ENCODE peak calls at places on chromosomes 3 and 15, in five cellular contexts. One of them, this sample, is unnamed.

GRCh38 chr15:70258369-70259029 is 160.8 kb upstream of the TLE3 start:
- DNase-seq in GM12878: no peak
- DNase-seq in H9: no peak
- DNase-seq in MM.1S: no peak
- DNase-seq in ovary: no peak
- DNase-seq in this sample: no peak

GRCh38 chr3:65666426-65667091 is 372.2 kb downstream of the MAGI1 start:
- DNase-seq in ovary: no peak
- DNase-seq in H9: no peak
- DNase-seq in GM12878: no peak
- DNase-seq in MM.1S: no peak
- DNase-seq in this sample: no peak

GRCh38 chr15:67835349-67836133 is 4.3 kb downstream of the RNU6-1 start:
- DNase-seq in ovary: no peak
- DNase-seq in H9: peak; percentile 70
- DNase-seq in GM12878: no peak
- DNase-seq in MM.1S: no peak
- DNase-seq in this sample: no peak

GRCh38 chr3:15750143-15750542 is 47.6 kb downstream of the ANKRD28 start:
- DNase-seq in H9: no peak
- DNase-seq in GM12878: no peak
- DNase-seq in ovary: no peak
- DNase-seq in MM.1S: no peak
- DNase-seq in this sample: no peak

GRCh38 chr3:69081583-69082262 is 1.6 kb upstream of the UBA3 start:
- DNase-seq in ovary: no peak
- DNase-seq in H9: peak; percentile 36
- DNase-seq in GM12878: peak; percentile 73
- DNase-seq in MM.1S: peak; percentile 64
- DNase-seq in this sample: no peak

GRCh38 chr3:184229424-184230080 is at the start of gene VWA5B2:
- DNase-seq in MM.1S: peak; percentile 89
- DNase-seq in H9: peak; percentile 82
- DNase-seq in GM12878: no peak
- DNase-seq in ovary: peak; percentile 37
- DNase-seq in this sample: peak; percentile 82

GRCh38 chr3:146777941-146778340 is 172.8 kb upstream of the PLSCR5 start:
- DNase-seq in H9: no peak
- DNase-seq in GM12878: no peak
- DNase-seq in MM.1S: no peak
- DNase-seq in ovary: no peak
- DNase-seq in this sample: no peak

GRCh38 chr3:13538520-13539284 is 10.2 kb upstream of the FBLN2 start:
- DNase-seq in H9: peak; percentile 40
- DNase-seq in GM12878: no peak
- DNase-seq in ovary: no peak
- DNase-seq in MM.1S: no peak
- DNase-seq in this sample: no peak

GRCh38 chr3:104438761-104439160 is 927.9 kb upstream of the ALCAM start:
- DNase-seq in GM12878: no peak
- DNase-seq in MM.1S: no peak
- DNase-seq in H9: no peak
- DNase-seq in ovary: no peak
- DNase-seq in this sample: no peak

GRCh38 chr3:71389911-71390573 is 193.5 kb downstream of the FOXP1 start:
- DNase-seq in GM12878: no peak
- DNase-seq in H9: peak; percentile 41
- DNase-seq in ovary: peak; percentile 46
- DNase-seq in MM.1S: peak; percentile 28
- DNase-seq in this sample: no peak

GRCh38 chr3:85081191-85081895 is 122.6 kb downstream of the CADM2 start:
- DNase-seq in MM.1S: no peak
- DNase-seq in GM12878: no peak
- DNase-seq in ovary: no peak
- DNase-seq in H9: no peak
- DNase-seq in this sample: no peak

GRCh38 chr15:30059771-30060170 is 23.0 kb upstream of the GOLGA8J start:
- DNase-seq in H9: no peak
- DNase-seq in MM.1S: no peak
- DNase-seq in GM12878: no peak
- DNase-seq in ovary: no peak
- DNase-seq in this sample: no peak

GRCh38 chr15:63950911-63951481 is 95.3 kb downstream of the DAPK2 start:
- DNase-seq in MM.1S: no peak
- DNase-seq in GM12878: no peak
- DNase-seq in H9: no peak
- DNase-seq in ovary: no peak
- DNase-seq in this sample: no peak

GRCh38 chr3:42700366-42701288 is 2.0 kb downstream of the HHATL start:
- DNase-seq in MM.1S: no peak
- DNase-seq in GM12878: no peak
- DNase-seq in ovary: no peak
- DNase-seq in H9: peak; percentile 20
- DNase-seq in this sample: peak; percentile 32

GRCh38 chr3:159785276-159785675 is 203.4 kb upstream of the IL12A start:
- DNase-seq in ovary: no peak
- DNase-seq in H9: no peak
- DNase-seq in MM.1S: no peak
- DNase-seq in GM12878: no peak
- DNase-seq in this sample: no peak

GRCh38 chr3:58102976-58103447 is 94.8 kb downstream of the FLNB start:
- DNase-seq in H9: no peak
- DNase-seq in ovary: peak; percentile 82
- DNase-seq in GM12878: no peak
- DNase-seq in MM.1S: no peak
- DNase-seq in this sample: no peak

GRCh38 chr3:131361464-131362421 is 19.8 kb upstream of the NUDT16 start:
- DNase-seq in H9: peak; percentile 99
- DNase-seq in ovary: peak; percentile 71
- DNase-seq in GM12878: peak; percentile 37
- DNase-seq in MM.1S: peak; percentile 93
- DNase-seq in this sample: peak; percentile 55

GRCh38 chr3:191809326-191809949 is 348.5 kb downstream of the PYDC2 start:
- DNase-seq in MM.1S: no peak
- DNase-seq in H9: no peak
- DNase-seq in ovary: no peak
- DNase-seq in GM12878: no peak
- DNase-seq in this sample: no peak

GRCh38 chr3:14680716-14681115 is 5.8 kb downstream of the C3orf20 start:
- DNase-seq in H9: no peak
- DNase-seq in MM.1S: no peak
- DNase-seq in GM12878: no peak
- DNase-seq in ovary: no peak
- DNase-seq in this sample: no peak

GRCh38 chr3:114650808-114651207 is 357.0 kb downstream of the TIGIT start:
- DNase-seq in ovary: no peak
- DNase-seq in H9: no peak
- DNase-seq in GM12878: no peak
- DNase-seq in MM.1S: no peak
- DNase-seq in this sample: no peak

GRCh38 chr3:116863270-116863770 is 153.7 kb downstream of the TUSC7 start:
- DNase-seq in MM.1S: no peak
- DNase-seq in ovary: no peak
- DNase-seq in GM12878: no peak
- DNase-seq in H9: no peak
- DNase-seq in this sample: no peak

GRCh38 chr15:60396100-60396499 is 1.7 kb downstream of the ANXA2 start:
- DNase-seq in ovary: no peak
- DNase-seq in GM12878: no peak
- DNase-seq in H9: no peak
- DNase-seq in MM.1S: no peak
- DNase-seq in this sample: no peak

GRCh38 chr15:78979456-78980320 is 34.8 kb upstream of the CTSH start:
- DNase-seq in H9: peak; percentile 84
- DNase-seq in GM12878: peak; percentile 66
- DNase-seq in MM.1S: peak; percentile 36
- DNase-seq in ovary: peak; percentile 66
- DNase-seq in this sample: no peak

GRCh38 chr15:78976691-78977090 is 31.8 kb upstream of the CTSH start:
- DNase-seq in H9: no peak
- DNase-seq in MM.1S: no peak
- DNase-seq in GM12878: no peak
- DNase-seq in ovary: no peak
- DNase-seq in this sample: no peak

GRCh38 chr15:78977591-78978347 is 32.9 kb upstream of the CTSH start:
- DNase-seq in H9: no peak
- DNase-seq in ovary: no peak
- DNase-seq in MM.1S: no peak
- DNase-seq in GM12878: no peak
- DNase-seq in this sample: no peak

GRCh38 chr15:78978601-78979179 is 33.8 kb upstream of the CTSH start:
- DNase-seq in GM12878: peak; percentile 36
- DNase-seq in MM.1S: no peak
- DNase-seq in H9: no peak
- DNase-seq in ovary: no peak
- DNase-seq in this sample: no peak

DNA sequence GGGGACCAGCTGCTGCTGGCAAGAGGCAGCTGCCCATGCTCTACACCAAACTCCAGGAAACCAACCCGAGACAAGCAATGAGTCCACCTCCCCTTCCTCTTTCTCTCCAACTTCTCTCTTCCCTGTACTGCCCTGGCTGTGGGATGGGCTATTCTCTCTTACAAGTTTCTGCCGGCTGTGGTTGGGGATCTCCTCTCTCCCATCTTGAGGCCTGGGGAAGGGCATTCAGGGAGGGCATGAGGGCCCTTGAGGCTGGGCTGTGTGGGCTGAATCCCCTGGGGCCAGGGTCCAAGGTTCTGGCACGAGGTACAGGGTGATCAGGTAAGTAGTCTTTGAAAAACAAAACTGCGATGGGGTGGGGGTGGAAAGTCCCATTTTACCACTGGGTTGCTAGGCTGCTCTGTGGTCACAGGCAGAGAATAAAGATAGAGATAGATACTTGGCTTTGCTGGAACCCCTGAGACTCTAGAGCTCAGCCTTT is 32.3 kb upstream of the CTSH start:
- DNase-seq in ovary: no peak
- DNase-seq in H9: no peak
- DNase-seq in GM12878: peak; percentile 91
- DNase-seq in MM.1S: peak; percentile 60
- DNase-seq in this sample: no peak
- TF ChIP-seq CTCF in ovary: no peak
- TF ChIP-seq CTCF in H9: no peak
- TF ChIP-seq CTCF in GM12878: no peak
- TF ChIP-seq CTCF in MM.1S: no peak
- TF ChIP-seq CTCF in this sample: no peak

GRCh38 chr15:28889346-28889745 is 3.6 kb downstream of the APBA2 start:
- DNase-seq in GM12878: no peak
- DNase-seq in MM.1S: no peak
- DNase-seq in H9: no peak
- DNase-seq in ovary: no peak
- DNase-seq in this sample: no peak

GRCh38 chr15:28888900-28889299 is 3.1 kb downstream of the APBA2 start:
- DNase-seq in MM.1S: no peak
- DNase-seq in ovary: no peak
- DNase-seq in H9: no peak
- DNase-seq in GM12878: no peak
- DNase-seq in this sample: peak; percentile 64

GRCh38 chr15:28891588-28891987 is 5.8 kb downstream of the APBA2 start:
- DNase-seq in ovary: no peak
- DNase-seq in GM12878: no peak
- DNase-seq in H9: no peak
- DNase-seq in MM.1S: no peak
- DNase-seq in this sample: no peak

GRCh38 chr15:28892789-28893610 is 7.2 kb downstream of the APBA2 start:
- DNase-seq in H9: no peak
- DNase-seq in GM12878: no peak
- DNase-seq in ovary: no peak
- DNase-seq in MM.1S: peak; percentile 77
- DNase-seq in this sample: no peak

DNA sequence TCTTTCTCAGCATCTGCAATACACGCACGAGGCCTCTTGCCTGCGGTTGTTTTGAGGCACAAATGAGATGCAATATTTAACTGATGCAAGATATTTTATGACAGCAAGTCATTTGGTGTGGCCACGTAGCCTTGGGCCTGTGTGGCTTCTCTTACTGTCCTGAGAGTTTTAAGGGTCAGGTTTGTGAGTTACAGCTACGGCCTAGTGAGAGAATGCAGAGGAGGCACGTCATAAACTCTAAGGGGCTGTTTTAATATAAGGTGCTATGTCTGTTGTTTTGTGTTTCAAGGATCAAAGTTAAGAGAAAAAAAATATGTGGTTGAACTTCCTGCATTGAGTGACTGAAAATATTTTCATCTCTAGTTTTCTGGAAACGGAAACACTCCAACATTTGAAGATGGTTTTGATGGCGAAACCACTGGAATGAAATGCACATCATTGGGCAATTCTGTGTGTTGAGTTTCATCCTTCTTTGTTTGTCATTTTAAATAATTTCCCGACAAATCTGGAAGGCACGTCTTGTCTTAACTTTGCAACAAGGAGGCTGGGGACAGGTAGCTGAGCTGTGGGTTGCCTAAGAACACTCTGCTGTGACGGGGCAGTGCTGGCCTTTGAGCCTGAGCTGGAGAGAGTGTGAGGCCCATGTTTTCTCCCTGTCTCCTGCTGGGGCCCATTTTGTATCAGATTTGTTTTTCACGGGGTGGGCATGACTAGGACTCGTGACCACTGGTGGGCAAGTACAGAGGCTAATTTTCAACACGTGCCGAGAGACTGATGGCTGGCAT is 5.1 kb downstream of the APBA2 start:
- DNase-seq in MM.1S: no peak
- DNase-seq in ovary: no peak
- DNase-seq in GM12878: no peak
- DNase-seq in H9: no peak
- DNase-seq in this sample: no peak
- H3K27ac ChIP-seq in MM.1S: no peak overlapping the region
- H3K27ac ChIP-seq in ovary: no peak overlapping the region
- H3K27ac ChIP-seq in GM12878: no peak overlapping the region
- H3K27ac ChIP-seq in H9: no peak overlapping the region
- H3K27ac ChIP-seq in this sample: peak overlapping the region; percentile 29

GRCh38 chr3:11514191-11514770 is 129.4 kb downstream of the VGLL4 start:
- DNase-seq in ovary: no peak
- DNase-seq in MM.1S: no peak
- DNase-seq in GM12878: no peak
- DNase-seq in H9: no peak
- DNase-seq in this sample: no peak
- TF ChIP-seq CTCF in ovary: no peak
- TF ChIP-seq CTCF in MM.1S: no peak
- TF ChIP-seq CTCF in GM12878: no peak
- TF ChIP-seq CTCF in H9: no peak
- TF ChIP-seq CTCF in this sample: no peak

GRCh38 chr3:98554580-98554979 is 22.8 kb downstream of the GPR15 start:
- DNase-seq in GM12878: no peak
- DNase-seq in ovary: no peak
- DNase-seq in H9: no peak
- DNase-seq in MM.1S: no peak
- DNase-seq in this sample: no peak

GRCh38 chr3:98556164-98557130 is 24.7 kb downstream of the GPR15 start:
- DNase-seq in MM.1S: peak; percentile 77
- DNase-seq in ovary: no peak
- DNase-seq in GM12878: peak; percentile 99
- DNase-seq in H9: no peak
- DNase-seq in this sample: no peak

GRCh38 chr3:98555025-98555379 is 23.2 kb downstream of the GPR15 start:
- DNase-seq in MM.1S: no peak
- DNase-seq in ovary: no peak
- DNase-seq in GM12878: no peak
- DNase-seq in H9: no peak
- DNase-seq in this sample: no peak

GRCh38 chr3:98558100-98558499 is 26.3 kb downstream of the GPR15 start:
- DNase-seq in GM12878: no peak
- DNase-seq in ovary: no peak
- DNase-seq in MM.1S: no peak
- DNase-seq in H9: no peak
- DNase-seq in this sample: no peak

GRCh38 chr3:98557324-98558010 is 25.7 kb downstream of the GPR15 start:
- DNase-seq in H9: no peak
- DNase-seq in ovary: no peak
- DNase-seq in MM.1S: no peak
- DNase-seq in GM12878: peak; percentile 89
- DNase-seq in this sample: no peak
- H3K27ac ChIP-seq in H9: no peak overlapping the region
- H3K27ac ChIP-seq in ovary: no peak overlapping the region
- H3K27ac ChIP-seq in MM.1S: peak overlapping the region; percentile 90
- H3K27ac ChIP-seq in GM12878: peak overlapping the region; percentile 100
- H3K27ac ChIP-seq in this sample: no peak overlapping the region